ENCODE peak calls at places on chromosome 20, in six cellular contexts. T, M, K, D, Z and H are unnamed samples.

GRCh38 chr20:19712737-19713260 is 45.3 kb upstream of the RIN2 start:
- DNase-seq in D (peak), T (no peak), K (no peak), Z (peak), M (no peak), H (no peak)

GRCh38 chr20:4152696-4153235 is 137.4 kb upstream of the RNF24 start:
- DNase-seq in T (peak), K (no peak), Z (no peak), M (no peak), D (peak), H (no peak)

GRCh38 chr20:19713851-19714716 is 44.0 kb upstream of the RIN2 start:
- DNase-seq in M (no peak), Z (peak), D (peak), T (no peak), K (no peak), H (no peak)

GRCh38 chr20:46398963-46399362 is 7.5 kb downstream of the ELMO2 start:
- DNase-seq in D (no peak), K (no peak), Z (no peak), M (no peak), T (no peak), H (no peak)

GRCh38 chr20:58447733-58448391 is 58.8 kb downstream of the VAPB start:
- DNase-seq in D (peak), K (no peak), M (peak), T (peak), Z (peak), H (peak)

GRCh38 chr20:41316602-41317535 is 662 bp downstream of the ZHX3 start:
- DNase-seq in M (peak), Z (peak), D (peak), K (peak), T (peak), H (peak)

GRCh38 chr20:37362821-37363220 is 16.9 kb downstream of the SRC start:
- DNase-seq in T (no peak), D (no peak), M (no peak), K (no peak), Z (no peak), H (no peak)

GRCh38 chr20:1950836-1951235 is 43.0 kb downstream of the PDYN start:
- DNase-seq in D (no peak), T (no peak), M (peak), K (no peak), Z (no peak), H (no peak)

GRCh38 chr20:32681175-32682084 is 7.7 kb upstream of the C20orf203 start:
- DNase-seq in Z (peak), K (peak), M (peak), D (peak), T (peak), H (peak)

GRCh38 chr20:46056027-46056833 is 27.2 kb downstream of the SLC12A5 start:
- DNase-seq in K (no peak), Z (no peak), M (no peak), T (no peak), D (no peak), H (no peak)

GRCh38 chr20:48283470-48284110 is 498.3 kb upstream of the SULF2 start:
- DNase-seq in K (peak), T (peak), M (no peak), D (peak), Z (peak), H (no peak)

GRCh38 chr20:10897341-10897740 is 223.5 kb upstream of the JAG1 start:
- DNase-seq in M (no peak), D (no peak), K (no peak), T (no peak), Z (no peak), H (no peak)

GRCh38 chr20:62055106-62055861 is 10.4 kb downstream of the TAF4 start:
- DNase-seq in M (no peak), Z (no peak), D (no peak), T (no peak), K (no peak), H (no peak)

GRCh38 chr20:61042501-61043385 is 209.3 kb upstream of the CDH4 start:
- DNase-seq in M (peak), T (no peak), K (no peak), Z (peak), D (no peak), H (no peak)

GRCh38 chr20:18195931-18196330 is 58.3 kb downstream of the KAT14 start:
- DNase-seq in T (no peak), M (no peak), K (no peak), Z (no peak), D (no peak), H (no peak)